ENCODE peak calls at places on chromosomes 12 and 14, in nine cellular contexts. One of them, this sample, is unnamed.

GRCh38 chr14:56122306-56122705 is 4.1 kb downstream of the PELI2 start:
- DNase-seq in MV-4-11: peak; percentile 46
- DNase-seq in NCI-H460: no peak
- DNase-seq in DMS153: no peak
- DNase-seq in RPMI7951: no peak
- DNase-seq in nephron progenitor cell: no peak
- DNase-seq in GM06990: no peak
- DNase-seq in GM12891: no peak
- DNase-seq in skeletal muscle cell: no peak
- DNase-seq in this sample: no peak

GRCh38 chr14:103104654-103105511 is 10.4 kb downstream of the EXOC3L4 start:
- DNase-seq in DMS153: no peak
- DNase-seq in RPMI7951: peak; percentile 47
- DNase-seq in nephron progenitor cell: peak; percentile 85
- DNase-seq in MV-4-11: peak; percentile 34
- DNase-seq in skeletal muscle cell: no peak
- DNase-seq in GM12891: peak; percentile 88
- DNase-seq in GM06990: peak; percentile 73
- DNase-seq in NCI-H460: no peak
- DNase-seq in this sample: peak; percentile 67

GRCh38 chr12:119601877-119602536 is 8.4 kb downstream of the TMEM233 start:
- DNase-seq in GM12891: no peak
- DNase-seq in GM06990: no peak
- DNase-seq in MV-4-11: no peak
- DNase-seq in skeletal muscle cell: no peak
- DNase-seq in DMS153: no peak
- DNase-seq in nephron progenitor cell: no peak
- DNase-seq in NCI-H460: no peak
- DNase-seq in RPMI7951: no peak
- DNase-seq in this sample: no peak

GRCh38 chr12:12266389-12266872 is 413 bp downstream of the LRP6 start:
- DNase-seq in RPMI7951: no peak
- DNase-seq in nephron progenitor cell: no peak
- DNase-seq in GM06990: no peak
- DNase-seq in skeletal muscle cell: no peak
- DNase-seq in DMS153: no peak
- DNase-seq in NCI-H460: no peak
- DNase-seq in GM12891: no peak
- DNase-seq in MV-4-11: no peak
- DNase-seq in this sample: no peak

GRCh38 chr12:111469406-111469805 is 63.7 kb downstream of the SH2B3 start:
- DNase-seq in nephron progenitor cell: no peak
- DNase-seq in GM12891: no peak
- DNase-seq in RPMI7951: no peak
- DNase-seq in NCI-H460: no peak
- DNase-seq in GM06990: no peak
- DNase-seq in DMS153: no peak
- DNase-seq in skeletal muscle cell: no peak
- DNase-seq in MV-4-11: no peak
- DNase-seq in this sample: no peak

GRCh38 chr12:122045262-122045661 is 23.6 kb downstream of the BCL7A start:
- DNase-seq in DMS153: no peak
- DNase-seq in MV-4-11: no peak
- DNase-seq in nephron progenitor cell: no peak
- DNase-seq in skeletal muscle cell: no peak
- DNase-seq in GM12891: no peak
- DNase-seq in RPMI7951: no peak
- DNase-seq in GM06990: no peak
- DNase-seq in NCI-H460: no peak
- DNase-seq in this sample: no peak

GRCh38 chr12:49961111-49961922 is at the start of gene AQP5:
- DNase-seq in DMS153: no peak
- DNase-seq in skeletal muscle cell: no peak
- DNase-seq in NCI-H460: no peak
- DNase-seq in RPMI7951: no peak
- DNase-seq in nephron progenitor cell: peak; percentile 64
- DNase-seq in GM12891: no peak
- DNase-seq in MV-4-11: no peak
- DNase-seq in GM06990: no peak
- DNase-seq in this sample: no peak

GRCh38 chr12:104573-105081 is 38.1 kb downstream of the IQSEC3 start:
- DNase-seq in DMS153: peak; percentile 85
- DNase-seq in nephron progenitor cell: no peak
- DNase-seq in RPMI7951: no peak
- DNase-seq in GM06990: no peak
- DNase-seq in NCI-H460: no peak
- DNase-seq in MV-4-11: no peak
- DNase-seq in skeletal muscle cell: no peak
- DNase-seq in GM12891: no peak
- DNase-seq in this sample: no peak

GRCh38 chr12:45543887-45544286 is 185.6 kb upstream of the ARID2 start:
- DNase-seq in MV-4-11: peak; percentile 82
- DNase-seq in skeletal muscle cell: peak; percentile 56
- DNase-seq in GM06990: peak; percentile 41
- DNase-seq in RPMI7951: peak; percentile 61
- DNase-seq in nephron progenitor cell: peak; percentile 39
- DNase-seq in DMS153: peak; percentile 51
- DNase-seq in GM12891: peak; percentile 42
- DNase-seq in NCI-H460: peak; percentile 61
- DNase-seq in this sample: no peak

GRCh38 chr14:99603471-99603933 is 505 bp downstream of the CCDC85C start:
- DNase-seq in MV-4-11: no peak
- DNase-seq in skeletal muscle cell: no peak
- DNase-seq in nephron progenitor cell: peak; percentile 57
- DNase-seq in RPMI7951: peak; percentile 32
- DNase-seq in NCI-H460: no peak
- DNase-seq in DMS153: no peak
- DNase-seq in GM06990: peak; percentile 48
- DNase-seq in GM12891: no peak
- DNase-seq in this sample: no peak

This sample was measured in anterior cingulate cortex.